ENCODE peak calls at places on chromosome 11, in six cellular contexts. J is brain microvascular endothelial cell, N is tibial nerve, Q is fibroblast of lung, I is K562, A is cardiac muscle cell. E is an unnamed sample.
A peak's percentile ranks its signal among the peaks of the same experiment; 100 is the strongest.

GRCh38 chr11:69787906-69788305 is 12.8 kb upstream of the FGF4 start:
- DNase-seq in Q (no peak), I (no peak), A (no peak), N (no peak), J (no peak), E (no peak)

GRCh38 chr11:69450064-69450856 is 31.2 kb upstream of the LINC01488 start:
- DNase-seq in A (no peak), Q (no peak), I (no peak), N (no peak), J (no peak), E (no peak)

GRCh38 chr11:30346068-30346688 is 23.3 kb downstream of the ARL14EP start:
- DNase-seq in J (peak; percentile 20), Q (peak; percentile 15), A (peak; percentile 72), I (peak; percentile 73), N (no peak), E (peak; percentile 58)

GRCh38 chr11:10355257-10355661 is 50.4 kb downstream of the ADM start:
- DNase-seq in N (no peak), J (no peak), A (peak; percentile 68), Q (peak; percentile 28), I (no peak), E (no peak)

GRCh38 chr11:1928891-1929541 is 9.5 kb downstream of the TNNT3 start:
- DNase-seq in Q (no peak), I (no peak), N (no peak), A (no peak), J (no peak), E (no peak)

GRCh38 chr11:13169709-13170108 is 107.9 kb upstream of the BMAL1 start:
- DNase-seq in I (peak; percentile 18), J (peak; percentile 79), A (peak; percentile 94), Q (peak; percentile 95), N (no peak), E (no peak)

GRCh38 chr11:133382217-133382746 is 150.0 kb downstream of the OPCML start:
- DNase-seq in N (no peak), I (no peak), Q (peak; percentile 0), A (no peak), J (no peak), E (no peak)

GRCh38 chr11:9726313-9727022 is 62.6 kb downstream of the SWAP70 start:
- DNase-seq in J (peak; percentile 68), I (no peak), Q (peak; percentile 91), N (no peak), A (peak; percentile 19), E (no peak)

GRCh38 chr11:81071641-81072040 is 1630.8 kb upstream of the TENM4 start:
- DNase-seq in A (no peak), J (no peak), N (no peak), Q (no peak), I (no peak), E (no peak)

GRCh38 chr11:96340555-96340885 is 2.5 kb downstream of the MAML2 start:
- DNase-seq in I (no peak), A (peak; percentile 48), N (no peak), J (no peak), Q (peak; percentile 60), E (no peak)

GRCh38 chr11:29227816-29228215 is 789.0 kb downstream of the KCNA4 start:
- DNase-seq in Q (no peak), J (no peak), A (peak; percentile 54), I (no peak), N (no peak), E (no peak)

GRCh38 chr11:72626637-72626936 is 47.6 kb downstream of the PDE2A start:
- DNase-seq in I (no peak), N (no peak), Q (no peak), J (no peak), A (no peak), E (no peak)

GRCh38 chr11:6545917-6546605 is 49.0 kb downstream of the DNHD1 start:
- DNase-seq in J (no peak), Q (no peak), A (no peak), I (no peak), N (no peak), E (no peak)

GRCh38 chr11:114348200-114349191 is 51.8 kb downstream of the C11orf71 start:
- DNase-seq in Q (peak; percentile 61), A (peak; percentile 84), N (peak; percentile 24), J (peak; percentile 81), I (peak; percentile 72), E (peak; percentile 62)

GRCh38 chr11:19200410-19201201 is 1.2 kb downstream of the CSRP3 start:
- DNase-seq in N (no peak), I (no peak), A (peak; percentile 83), J (no peak), Q (peak; percentile 83), E (no peak)

GRCh38 chr11:76799061-76799804 is 16.1 kb downstream of the TSKU start:
- DNase-seq in Q (peak; percentile 61), A (peak; percentile 90), N (peak; percentile 82), J (peak; percentile 47), I (peak; percentile 88), E (no peak)

GRCh38 chr11:76459299-76459698 is 14.5 kb downstream of the EMSY start:
- DNase-seq in A (no peak), N (no peak), Q (no peak), J (no peak), I (no peak), E (no peak)

GRCh38 chr11:62033191-62034044 is 66.0 kb upstream of the FTH1 start:
- DNase-seq in N (no peak), Q (no peak), A (no peak), J (no peak), I (peak; percentile 44), E (no peak)

GRCh38 chr11:17734418-17734911 is at the start of gene KCNC1:
- DNase-seq in J (no peak), I (peak; percentile 6), Q (peak; percentile 53), A (peak; percentile 55), N (no peak), E (peak; percentile 39)

GRCh38 chr11:116851631-116852030 is 14.2 kb upstream of the APOA1 start:
- DNase-seq in Q (peak; percentile 26), J (no peak), N (no peak), A (peak; percentile 36), I (no peak), E (no peak)

GRCh38 chr11:67614730-67615454 is 8.2 kb downstream of the NDUFV1 start:
- DNase-seq in N (no peak), I (no peak), J (no peak), Q (no peak), A (no peak), E (no peak)

GRCh38 chr11:3738723-3739122 is 58.6 kb downstream of the NUP98 start:
- DNase-seq in N (no peak), Q (no peak), I (no peak), J (no peak), A (no peak), E (no peak)

GRCh38 chr11:65454696-65455456 is 32.3 kb downstream of the NEAT1 start:
- DNase-seq in Q (peak; percentile 77), N (peak; percentile 89), I (peak; percentile 97), J (peak; percentile 72), A (peak; percentile 86), E (peak; percentile 94)

GRCh38 chr11:116703421-116703820 is 69.4 kb downstream of the BUD13 start:
- DNase-seq in N (no peak), A (peak; percentile 27), Q (no peak), I (no peak), J (no peak), E (peak; percentile 42)

GRCh38 chr11:121636341-121637176 is 183.8 kb upstream of the SORL1-AS1 start:
- DNase-seq in Q (no peak), J (no peak), N (no peak), A (no peak), I (no peak), E (no peak)

GRCh38 chr11:121630041-121630440 is 177.3 kb upstream of the SORL1-AS1 start:
- DNase-seq in I (no peak), A (peak; percentile 84), Q (peak; percentile 92), N (no peak), J (peak; percentile 85), E (no peak)

GRCh38 chr11:121634889-121635288 is 182.1 kb upstream of the SORL1-AS1 start:
- DNase-seq in J (peak; percentile 85), Q (peak; percentile 93), N (no peak), A (peak; percentile 85), I (no peak), E (no peak)

GRCh38 chr11:121634273-121634672 is 181.5 kb upstream of the SORL1-AS1 start:
- DNase-seq in Q (no peak), A (no peak), I (no peak), J (no peak), N (no peak), E (no peak)
- H3K36me3 ChIP-seq in Q (no peaks in the 10 kb centered on the region), A (no peaks in the 10 kb centered on the region), I (no peaks in the 10 kb centered on the region), J (no peaks in the 10 kb centered on the region), N (no peaks in the 10 kb centered on the region), E (no peaks in the 10 kb centered on the region)

DNA sequence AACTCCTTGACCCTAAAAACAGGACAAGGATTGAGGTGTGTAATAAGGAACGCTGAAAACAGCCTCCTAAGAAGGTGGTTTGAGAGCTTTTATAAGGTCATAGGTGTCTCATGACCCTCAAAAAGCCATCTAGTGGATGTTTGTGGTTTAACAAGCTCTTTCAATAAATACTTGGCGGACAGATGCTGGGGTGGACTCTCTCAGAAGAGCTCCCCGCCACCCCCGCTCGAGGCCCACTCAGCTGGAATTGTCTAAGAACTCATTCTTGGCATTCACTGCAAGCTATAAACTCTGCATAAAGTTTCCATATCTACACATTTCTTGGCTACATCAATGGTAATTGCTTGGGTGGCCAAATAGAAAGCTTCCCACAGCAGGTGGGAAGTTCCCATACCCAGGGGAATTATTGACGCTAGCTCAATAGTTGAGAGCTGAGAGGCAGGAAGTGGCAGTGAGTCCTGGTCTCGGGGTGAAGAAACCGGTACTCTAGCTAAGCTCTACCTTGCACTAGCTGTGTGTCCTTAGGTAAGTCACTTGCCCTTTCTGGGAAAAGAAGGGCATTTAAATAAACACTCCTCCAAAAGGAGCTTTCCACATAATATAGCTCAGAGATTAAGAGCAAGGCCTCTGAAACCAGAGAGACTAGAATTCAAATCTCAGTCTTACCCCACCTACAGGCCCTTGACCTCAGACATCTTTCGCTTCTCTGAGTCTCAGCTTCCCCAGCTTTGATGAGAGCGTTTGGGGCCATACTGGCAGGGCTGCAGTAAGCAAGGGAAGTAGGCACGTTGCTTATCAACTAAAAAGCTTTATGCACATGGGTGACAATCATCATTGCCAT is 6.4 kb downstream of the MS4A15 start:
- DNase-seq in A (no peak), J (no peak), Q (no peak), N (no peak), I (peak; percentile 40), E (no peak)
- TF ChIP-seq CTCF in A (peak; percentile 34), J (peak; percentile 24), Q (peak; percentile 7), N (no peak), I (peak; percentile 28), E (peak; percentile 52)

DNA sequence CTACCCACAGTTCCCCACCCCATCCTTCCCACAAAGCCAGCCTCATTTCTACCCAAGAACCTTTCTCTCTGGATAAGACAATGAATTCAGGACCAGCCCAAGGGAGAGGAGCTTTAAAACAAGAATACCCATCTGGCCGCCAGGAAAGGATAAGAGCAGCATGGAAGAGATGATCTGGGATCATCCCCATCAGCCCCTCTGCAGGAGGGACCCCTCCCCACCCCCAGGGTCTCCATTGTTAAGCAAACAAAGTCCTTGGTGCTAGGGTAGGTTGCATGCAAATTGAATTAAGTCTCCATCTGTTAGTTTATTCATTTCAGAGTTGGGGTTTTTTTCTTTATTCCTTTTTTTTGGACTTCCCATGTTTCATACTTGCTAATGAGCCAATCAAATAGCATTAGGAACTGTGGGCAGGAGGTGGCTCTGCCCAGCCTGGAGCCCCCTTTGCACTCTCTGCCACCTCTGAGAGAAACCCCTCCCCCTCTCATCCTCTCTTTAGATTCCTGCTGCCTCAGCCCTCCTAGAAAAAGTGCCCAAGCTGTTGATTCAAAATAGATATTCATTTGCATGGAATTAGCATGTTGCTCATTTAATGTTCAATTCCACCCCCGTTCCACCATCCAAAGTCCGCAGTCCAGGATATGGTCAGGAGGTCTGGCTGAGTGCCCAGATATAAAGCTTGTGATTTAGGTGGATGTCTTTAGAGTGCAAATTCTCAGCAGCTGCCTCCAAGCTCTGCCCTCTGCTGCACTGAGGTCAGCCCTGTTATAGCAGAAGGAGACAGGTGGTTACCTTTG is 138.5 kb upstream of the NCAM1 start:
- DNase-seq in N (no peak), J (no peak), A (peak; percentile 17), I (no peak), Q (peak; percentile 20), E (no peak)
- H3K4me3 ChIP-seq in N (no peak overlapping the region), J (no peak overlapping the region), A (no peak overlapping the region), I (no peak overlapping the region), Q (no peak overlapping the region), E (no peak overlapping the region)

GRCh38 chr11:74815966-74816365 is 67.3 kb downstream of the RNF169 start:
- DNase-seq in A (no peak), I (no peak), J (no peak), N (no peak), Q (no peak), E (no peak)
- H3K36me3 ChIP-seq in A (no peaks in the 10 kb centered on the region), I (peaks cover 54% of the 10 kb centered on the region), J (no peaks in the 10 kb centered on the region), N (peaks cover 40% of the 10 kb centered on the region), Q (no peaks in the 10 kb centered on the region), E (peaks cover 1% of the 10 kb centered on the region)

E was measured in Caco-2.